ENCODE peak calls at places on chromosomes 6 and 20, in seven cellular contexts. P is left lung; B is A172; D is fibroblast of lung; O is nephron progenitor cell; L is left ventricle myocardium inferior; J is stimulated activated CD4-positive, alpha-beta T cell treated with anti-CD3 and anti-CD28 coated beads, Interleukin-2, amount 100 ng/mL, for 4 hours. Y is an unnamed sample.

GRCh38 chr6:154249499-154250298 is 106.9 kb downstream of the IPCEF1 start:
- DNase-seq in O (no peak), J (no peak), D (no peak), L (no peak), P (no peak), B (no peak), Y (no peak)

GRCh38 chr6:33181141-33181540 is 11.1 kb downstream of the COL11A2 start:
- DNase-seq in O (no peak), B (no peak), J (no peak), P (no peak), L (no peak), D (no peak), Y (no peak)

GRCh38 chr6:7151381-7151780 is 43.6 kb downstream of the RREB1 start:
- DNase-seq in L (no peak), D (peak), B (no peak), O (no peak), P (no peak), J (no peak), Y (peak)

GRCh38 chr20:53750827-53751393 is 157.3 kb upstream of the ZNF217 start:
- DNase-seq in L (no peak), D (peak), J (no peak), P (no peak), O (no peak), B (no peak), Y (no peak)

GRCh38 chr6:122778961-122779671 is 400 bp upstream of the FABP7 start:
- DNase-seq in P (no peak), O (peak), L (no peak), B (no peak), J (no peak), D (no peak), Y (peak)

GRCh38 chr6:106141441-106142237 is 55.5 kb downstream of the PRDM1 start:
- DNase-seq in L (no peak), O (no peak), P (peak), D (no peak), J (no peak), B (no peak), Y (no peak)

GRCh38 chr6:141610741-141611140 is 522.0 kb upstream of the GJE1 start:
- DNase-seq in D (peak), B (peak), O (no peak), J (no peak), L (no peak), P (no peak), Y (peak)

GRCh38 chr20:39264506-39265172 is 302.5 kb downstream of the DHX35 start:
- DNase-seq in B (peak), O (peak), L (peak), J (peak), P (peak), D (peak), Y (peak)

GRCh38 chr20:52190437-52191131 is 995 bp downstream of the ZFP64 start:
- DNase-seq in D (peak), B (peak), O (peak), L (peak), J (no peak), P (no peak), Y (peak)

Y was measured in NCI-H69.